ENCODE peak calls at places on chromosomes 11 and 22, in four cellular contexts. One of them, this sample, is unnamed.

GRCh38 chr11:606245-606644 is 9.5 kb downstream of the IRF7 start:
- DNase-seq in HepG2: no peak
- DNase-seq in H1: no peak
- DNase-seq in GM12878: no peak
- DNase-seq in this sample: no peak

GRCh38 chr22:45863981-45864751 is 112.8 kb downstream of the WNT7B start:
- DNase-seq in HepG2: peak
- DNase-seq in H1: peak
- DNase-seq in GM12878: no peak
- DNase-seq in this sample: peak

GRCh38 chr22:22033803-22034468 is 51.3 kb upstream of the TOP3B start:
- DNase-seq in HepG2: no peak
- DNase-seq in H1: no peak
- DNase-seq in GM12878: no peak
- DNase-seq in this sample: no peak

GRCh38 chr11:64347171-64347867 is 7.3 kb downstream of the CCDC88B start:
- DNase-seq in HepG2: no peak
- DNase-seq in H1: no peak
- DNase-seq in GM12878: no peak
- DNase-seq in this sample: no peak

GRCh38 chr11:2806351-2807058 is 79.1 kb downstream of the CDKN1C start:
- DNase-seq in HepG2: no peak
- DNase-seq in H1: peak
- DNase-seq in GM12878: no peak
- DNase-seq in this sample: no peak

GRCh38 chr11:124896821-124897391 is 759 bp downstream of the ROBO4 start:
- DNase-seq in HepG2: no peak
- DNase-seq in H1: peak
- DNase-seq in GM12878: no peak
- DNase-seq in this sample: no peak

GRCh38 chr11:2567026-2567671 is 122.3 kb downstream of the KCNQ1 start:
- DNase-seq in HepG2: peak
- DNase-seq in H1: no peak
- DNase-seq in GM12878: no peak
- DNase-seq in this sample: no peak

GRCh38 chr11:122044086-122044485 is 71.9 kb downstream of the BLID start:
- DNase-seq in HepG2: no peak
- DNase-seq in H1: no peak
- DNase-seq in GM12878: no peak
- DNase-seq in this sample: no peak

GRCh38 chr11:16778876-16779275 is 40.4 kb downstream of the C11orf58 start:
- DNase-seq in HepG2: no peak
- DNase-seq in H1: no peak
- DNase-seq in GM12878: no peak
- DNase-seq in this sample: no peak

GRCh38 chr11:73748300-73748699 is 12.6 kb downstream of the RAB6A start:
- DNase-seq in HepG2: peak
- DNase-seq in H1: no peak
- DNase-seq in GM12878: no peak
- DNase-seq in this sample: no peak

GRCh38 chr11:96019810-96020747 is 96.2 kb upstream of the MTMR2 start:
- DNase-seq in HepG2: no peak
- DNase-seq in H1: no peak
- DNase-seq in GM12878: no peak
- DNase-seq in this sample: no peak

GRCh38 chr11:61545341-61545740 is 35.5 kb downstream of the SYT7 start:
- DNase-seq in HepG2: no peak
- DNase-seq in H1: no peak
- DNase-seq in GM12878: no peak
- DNase-seq in this sample: peak

GRCh38 chr11:111937859-111938258 is 716 bp downstream of the DIXDC1 start:
- DNase-seq in HepG2: no peak
- DNase-seq in H1: no peak
- DNase-seq in GM12878: no peak
- DNase-seq in this sample: no peak

GRCh38 chr11:1946812-1947480 is at the start of gene MRPL23:
- DNase-seq in HepG2: no peak
- DNase-seq in H1: no peak
- DNase-seq in GM12878: no peak
- DNase-seq in this sample: no peak

GRCh38 chr11:829116-829945 is 1.6 kb downstream of the CRACR2B start:
- DNase-seq in HepG2: no peak
- DNase-seq in H1: peak
- DNase-seq in GM12878: no peak
- DNase-seq in this sample: no peak

GRCh38 chr22:39251762-39252460 is 7.1 kb upstream of the PDGFB start:
- DNase-seq in HepG2: peak
- DNase-seq in H1: no peak
- DNase-seq in GM12878: no peak
- DNase-seq in this sample: no peak

GRCh38 chr11:75280770-75281468 is 40.3 kb downstream of the TPBGL start:
- DNase-seq in HepG2: no peak
- DNase-seq in H1: no peak
- DNase-seq in GM12878: no peak
- DNase-seq in this sample: no peak
- TF ChIP-seq SP1 in HepG2: no peak
- TF ChIP-seq SP1 in H1: no peak
- TF ChIP-seq SP1 in GM12878: no peak
- TF ChIP-seq SP1 in this sample: no peak

DNA sequence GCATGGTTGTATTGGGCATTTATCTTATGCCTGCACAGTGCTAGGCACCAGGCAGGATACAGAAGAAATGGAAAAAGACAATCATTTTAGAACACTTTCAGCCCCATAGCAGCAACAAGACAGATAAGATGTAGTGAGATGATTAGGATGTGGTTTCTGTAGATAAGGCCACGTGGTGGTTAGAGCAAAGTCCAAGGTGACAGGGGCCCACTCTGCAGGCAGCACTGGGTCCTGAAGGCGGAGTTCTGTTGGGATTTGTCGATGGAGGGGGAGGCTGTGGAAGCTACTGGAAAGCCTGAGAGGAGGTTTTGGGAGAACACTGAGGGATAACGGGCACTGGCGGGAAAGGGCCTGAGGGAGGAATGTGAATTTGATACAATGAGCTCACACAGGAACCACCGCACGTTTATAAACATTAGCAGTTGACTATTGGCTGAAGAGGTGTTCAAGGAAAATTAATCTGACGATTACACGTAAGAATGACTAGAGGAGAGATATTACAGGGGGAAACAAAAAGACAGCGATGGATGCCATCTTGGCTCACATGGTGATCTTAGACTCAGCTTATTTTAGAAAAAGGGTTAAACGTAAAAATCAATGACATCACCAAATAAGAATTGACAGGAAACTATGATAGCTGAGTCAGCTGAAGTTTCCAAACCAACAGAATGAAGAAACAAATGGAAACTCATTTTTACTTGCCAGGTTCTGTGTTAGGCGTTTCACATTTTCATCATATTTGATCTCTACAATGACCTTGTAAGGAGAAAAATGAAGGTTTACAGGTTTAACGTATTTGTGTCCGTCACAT is 551.0 kb downstream of the OPCML start:
- DNase-seq in HepG2: no peak
- DNase-seq in H1: no peak
- DNase-seq in GM12878: no peak
- DNase-seq in this sample: no peak
- TF ChIP-seq SUZ12 in HepG2: no peak
- TF ChIP-seq SUZ12 in H1: no peak
- TF ChIP-seq SUZ12 in GM12878: no peak
- TF ChIP-seq SUZ12 in this sample: no peak

GRCh38 chr11:4882543-4882942 is 843 bp downstream of the OR51T1 start:
- DNase-seq in HepG2: no peak
- DNase-seq in H1: no peak
- DNase-seq in GM12878: no peak
- DNase-seq in this sample: no peak

GRCh38 chr11:4884341-4884740 is 2.6 kb downstream of the OR51T1 start:
- DNase-seq in HepG2: no peak
- DNase-seq in H1: no peak
- DNase-seq in GM12878: no peak
- DNase-seq in this sample: no peak

GRCh38 chr11:4881188-4881587 is 512 bp upstream of the OR51T1 start:
- DNase-seq in HepG2: no peak
- DNase-seq in H1: no peak
- DNase-seq in GM12878: no peak
- DNase-seq in this sample: no peak

GRCh38 chr11:4886186-4886585 is 4.5 kb downstream of the OR51T1 start:
- DNase-seq in HepG2: no peak
- DNase-seq in H1: no peak
- DNase-seq in GM12878: no peak
- DNase-seq in this sample: no peak

GRCh38 chr11:4881860-4882500 is at the start of gene OR51T1:
- DNase-seq in HepG2: no peak
- DNase-seq in H1: no peak
- DNase-seq in GM12878: no peak
- DNase-seq in this sample: no peak
- TF ChIP-seq SP1 in HepG2: no peak
- TF ChIP-seq SP1 in H1: no peak
- TF ChIP-seq SP1 in GM12878: no peak
- TF ChIP-seq SP1 in this sample: no peak

DNA sequence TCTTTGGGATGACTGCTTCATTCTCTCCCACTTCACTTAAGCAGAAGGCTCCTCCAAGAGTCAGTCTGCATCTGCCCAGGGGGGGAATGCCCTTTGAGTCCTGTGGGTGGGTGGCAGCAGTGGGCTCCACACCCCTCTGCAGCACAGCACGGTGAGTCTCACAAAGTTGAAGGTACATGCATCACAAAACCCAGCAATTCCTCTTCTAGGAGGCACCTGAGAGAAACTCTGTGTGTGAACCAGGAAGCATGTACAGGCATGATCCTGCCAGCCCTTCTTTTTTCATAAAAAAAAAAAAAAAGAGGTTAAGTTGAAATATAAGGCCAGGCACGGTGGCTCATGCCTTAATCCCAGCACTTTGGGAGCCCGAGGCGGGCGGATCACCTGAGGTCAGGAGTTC is 87.2 kb downstream of the MYO18B start:
- DNase-seq in HepG2: no peak
- DNase-seq in H1: no peak
- DNase-seq in GM12878: no peak
- DNase-seq in this sample: no peak
- TF ChIP-seq SUZ12 in HepG2: no peak
- TF ChIP-seq SUZ12 in H1: no peak
- TF ChIP-seq SUZ12 in GM12878: no peak
- TF ChIP-seq SUZ12 in this sample: no peak

DNA sequence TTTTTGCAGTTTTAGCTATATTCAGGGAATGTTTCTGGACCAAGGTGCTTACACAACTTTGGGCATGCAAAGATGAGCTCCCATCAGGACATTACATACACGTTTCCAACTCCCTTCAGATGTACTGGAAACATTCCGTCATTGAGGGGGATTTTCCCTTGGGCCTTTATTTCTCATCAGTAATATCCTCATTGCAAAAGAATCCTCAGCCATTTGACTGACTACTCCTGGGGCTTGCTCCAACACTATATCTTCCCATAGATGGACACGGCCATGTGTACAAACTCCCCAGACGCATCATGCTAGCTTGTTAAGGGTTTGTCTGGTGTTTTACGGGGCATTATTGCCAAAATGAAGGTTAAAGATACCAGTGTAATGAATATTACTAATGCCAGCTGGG is 59.3 kb upstream of the NUP160 start:
- DNase-seq in HepG2: no peak
- DNase-seq in H1: no peak
- DNase-seq in GM12878: no peak
- DNase-seq in this sample: no peak
- TF ChIP-seq SP1 in HepG2: no peak
- TF ChIP-seq SP1 in H1: no peak
- TF ChIP-seq SP1 in GM12878: no peak
- TF ChIP-seq SP1 in this sample: no peak

DNA sequence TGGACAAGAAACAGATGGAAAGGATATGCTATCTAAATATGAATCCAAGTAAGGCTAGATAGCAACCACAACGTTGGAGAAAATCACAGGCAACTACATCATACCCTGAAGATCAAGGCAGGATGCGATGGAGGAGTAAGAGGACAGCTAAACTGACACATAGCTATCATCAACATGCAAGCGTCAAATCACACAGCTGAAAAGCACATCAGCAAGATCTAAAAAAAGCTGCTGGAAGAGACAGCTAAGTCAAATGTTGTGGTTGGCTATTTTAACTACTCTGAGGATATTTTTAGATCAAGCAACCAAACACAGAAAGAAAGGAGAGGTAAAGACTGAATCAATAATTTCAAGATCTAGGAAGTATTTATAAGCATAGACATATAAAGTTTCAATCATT is 466.9 kb downstream of the BRD1 start:
- DNase-seq in HepG2: no peak
- DNase-seq in H1: no peak
- DNase-seq in GM12878: no peak
- DNase-seq in this sample: no peak
- TF ChIP-seq SUZ12 in HepG2: no peak
- TF ChIP-seq SUZ12 in H1: no peak
- TF ChIP-seq SUZ12 in GM12878: no peak
- TF ChIP-seq SUZ12 in this sample: no peak

GRCh38 chr11:105789579-105789978 is 179.7 kb downstream of the GRIA4 start:
- DNase-seq in HepG2: no peak
- DNase-seq in H1: no peak
- DNase-seq in GM12878: no peak
- DNase-seq in this sample: no peak

GRCh38 chr11:105793092-105793491 is 183.2 kb downstream of the GRIA4 start:
- DNase-seq in HepG2: no peak
- DNase-seq in H1: no peak
- DNase-seq in GM12878: no peak
- DNase-seq in this sample: no peak

GRCh38 chr11:105786766-105787165 is 176.9 kb downstream of the GRIA4 start:
- DNase-seq in HepG2: no peak
- DNase-seq in H1: no peak
- DNase-seq in GM12878: no peak
- DNase-seq in this sample: no peak

GRCh38 chr11:105790021-105790420 is 180.1 kb downstream of the GRIA4 start:
- DNase-seq in HepG2: no peak
- DNase-seq in H1: no peak
- DNase-seq in GM12878: no peak
- DNase-seq in this sample: no peak

DNA sequence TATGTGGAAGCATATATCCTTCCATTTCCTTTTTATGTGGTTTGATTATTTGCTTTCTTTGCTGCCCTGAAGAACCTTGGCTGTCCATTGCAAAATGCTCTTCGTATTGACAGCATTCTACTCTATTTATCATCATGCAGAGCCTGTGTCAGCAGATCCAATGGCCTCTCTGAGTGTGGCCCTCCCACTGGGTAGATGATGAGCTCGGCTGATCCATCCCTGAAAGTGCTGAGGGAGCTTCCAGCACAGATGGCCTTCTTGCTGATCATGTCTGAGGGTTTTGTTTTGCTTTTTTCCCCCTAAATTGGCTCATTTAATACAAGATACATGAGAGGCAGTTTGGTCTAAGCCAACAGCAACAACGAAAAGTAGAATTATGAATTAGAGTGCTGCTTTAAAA is 181.0 kb downstream of the GRIA4 start:
- DNase-seq in HepG2: no peak
- DNase-seq in H1: no peak
- DNase-seq in GM12878: no peak
- DNase-seq in this sample: no peak
- TF ChIP-seq SP1 in HepG2: no peak
- TF ChIP-seq SP1 in H1: no peak
- TF ChIP-seq SP1 in GM12878: no peak
- TF ChIP-seq SP1 in this sample: no peak

GRCh38 chr22:35541254-35541748 is 670 bp downstream of the RASD2 start:
- DNase-seq in HepG2: no peak
- DNase-seq in H1: peak
- DNase-seq in GM12878: no peak
- DNase-seq in this sample: peak
- TF ChIP-seq SUZ12 in HepG2: no peak
- TF ChIP-seq SUZ12 in H1: peak
- TF ChIP-seq SUZ12 in GM12878: no peak
- TF ChIP-seq SUZ12 in this sample: no peak

This sample was measured in HEK293T.